ENCODE peak calls at places on chromosomes 7 and 10, in nine cellular contexts. O is ovary, F is tibial nerve, Z is endothelial cell of umbilical vein, I is adrenal gland, V is HCT116, X is sigmoid colon, T is IMR-90, Q is HepG2. L is an unnamed sample.

GRCh38 chr10:110919971-110920881 is 822 bp downstream of the SHOC2 start:
- DNase-seq in O (peak; percentile 47), F (peak; percentile 11), Z (peak; percentile 57), I (peak; percentile 47), V (no peak), X (peak; percentile 73), T (peak; percentile 17), Q (no peak), L (peak; percentile 22)

GRCh38 chr10:58237014-58237830 is 30.5 kb downstream of the IPMK start:
- DNase-seq in O (no peak), F (no peak), Z (peak; percentile 93), I (no peak), V (peak; percentile 59), X (no peak), T (peak; percentile 92), Q (peak; percentile 78), L (no peak)

GRCh38 chr10:123614888-123615287 is 51.3 kb upstream of the GPR26 start:
- DNase-seq in O (peak; percentile 32), F (peak; percentile 72), Z (peak; percentile 35), I (peak; percentile 69), V (peak; percentile 16), X (no peak), T (peak; percentile 7), Q (peak; percentile 35), L (peak; percentile 50)

GRCh38 chr7:79291498-79291865 is 162.0 kb downstream of the MAGI2 start:
- DNase-seq in O (no peak), F (no peak), Z (no peak), I (no peak), V (no peak), X (no peak), T (no peak), Q (no peak), L (no peak)

GRCh38 chr7:151206914-151207313 is 3.4 kb downstream of the H2BK1 start:
- DNase-seq in O (no peak), F (no peak), Z (no peak), I (no peak), V (no peak), X (no peak), T (no peak), Q (no peak), L (no peak)

GRCh38 chr7:31335161-31335888 is 5.2 kb downstream of the NEUROD6 start:
- DNase-seq in O (no peak), F (no peak), Z (no peak), I (no peak), V (no peak), X (no peak), T (no peak), Q (no peak), L (no peak)

GRCh38 chr7:132249591-132249971 is 326.7 kb downstream of the PLXNA4 start:
- DNase-seq in O (no peak), F (no peak), Z (no peak), I (no peak), V (no peak), X (no peak), T (no peak), Q (peak; percentile 64), L (peak; percentile 76)

GRCh38 chr10:97407211-97407951 is 6.2 kb upstream of the RRP12 start:
- DNase-seq in O (peak; percentile 68), F (peak; percentile 42), Z (peak; percentile 86), I (peak; percentile 58), V (peak; percentile 77), X (peak; percentile 76), T (peak; percentile 78), Q (peak; percentile 89), L (peak; percentile 61)

GRCh38 chr10:91194497-91195179 is 25.8 kb upstream of the PCGF5 start:
- DNase-seq in O (no peak), F (no peak), Z (no peak), I (no peak), V (no peak), X (no peak), T (peak; percentile 81), Q (no peak), L (no peak)

GRCh38 chr7:116653204-116653603 is 18.8 kb upstream of the MET start:
- DNase-seq in O (no peak), F (no peak), Z (no peak), I (no peak), V (peak; percentile 49), X (no peak), T (peak; percentile 83), Q (no peak), L (peak; percentile 59)

GRCh38 chr7:132381742-132382472 is 194.4 kb downstream of the PLXNA4 start:
- DNase-seq in O (no peak), F (no peak), Z (peak; percentile 52), I (no peak), V (no peak), X (no peak), T (no peak), Q (peak; percentile 3), L (no peak)

GRCh38 chr7:131284702-131285419 is 42.8 kb upstream of the MKLN1 start:
- DNase-seq in O (peak; percentile 53), F (peak; percentile 55), Z (peak; percentile 11), I (no peak), V (no peak), X (peak; percentile 85), T (no peak), Q (no peak), L (peak; percentile 94)

GRCh38 chr7:29265208-29265923 is 70.8 kb downstream of the CHN2 start:
- DNase-seq in O (no peak), F (peak; percentile 32), Z (peak; percentile 94), I (no peak), V (no peak), X (no peak), T (no peak), Q (no peak), L (no peak)

GRCh38 chr10:120456143-120456625 is 843 bp upstream of the PLPP4 start:
- DNase-seq in O (no peak), F (no peak), Z (no peak), I (no peak), V (no peak), X (no peak), T (no peak), Q (no peak), L (no peak)

GRCh38 chr10:106182542-106182941 is 982.0 kb downstream of the SORCS1 start:
- DNase-seq in O (no peak), F (no peak), Z (no peak), I (no peak), V (no peak), X (no peak), T (no peak), Q (no peak), L (no peak)

GRCh38 chr7:28575241-28575643 is 162.9 kb downstream of the CREB5 start:
- DNase-seq in O (no peak), F (no peak), Z (no peak), I (no peak), V (no peak), X (no peak), T (peak; percentile 22), Q (no peak), L (no peak)

DNA sequence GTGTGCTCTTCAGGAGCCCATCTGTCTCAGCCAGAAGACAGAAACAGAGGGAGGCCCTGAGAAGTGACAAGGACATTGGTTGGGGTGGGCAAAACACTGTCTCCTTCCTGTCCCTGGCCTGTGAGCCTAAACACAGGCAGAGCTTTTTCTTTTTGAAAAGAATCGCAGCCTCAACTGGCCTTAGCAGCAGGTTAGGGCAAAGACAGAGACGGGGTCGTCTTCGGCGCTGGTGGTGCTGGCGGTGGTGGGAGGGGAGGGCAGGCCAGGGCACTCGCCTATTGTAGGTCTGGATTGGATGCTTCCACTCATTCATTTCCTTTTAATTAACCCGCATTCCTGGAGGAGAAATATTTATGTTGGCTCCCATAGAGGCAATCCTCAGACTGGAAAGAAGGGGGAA is 22.5 kb downstream of the WNT8B start:
- DNase-seq in O (no peak), F (no peak), Z (peak; percentile 48), I (no peak), V (no peak), X (no peak), T (no peak), Q (no peak), L (no peak)
- H3K4me1 ChIP-seq in O (peaks cover 7% of the 10 kb centered on the region), F (peaks cover 20% of the 10 kb centered on the region), Z (peaks cover 12% of the 10 kb centered on the region), I (peaks cover 8% of the 10 kb centered on the region), V (peaks cover 4% of the 10 kb centered on the region), X (peaks cover 16% of the 10 kb centered on the region), T (peaks cover 4% of the 10 kb centered on the region), Q (peaks cover 10% of the 10 kb centered on the region), L (peaks cover 3% of the 10 kb centered on the region)

GRCh38 chr7:157003445-157004049 is 6.9 kb downstream of the MNX1 start:
- DNase-seq in O (no peak), F (no peak), Z (no peak), I (no peak), V (no peak), X (no peak), T (no peak), Q (no peak), L (no peak)
- TF ChIP-seq POLR2A in O (no peak), F (no peak), Z (no peak), I (no peak), V (no peak), X (no peak), T (no peak), Q (no peak), L (no peak)

GRCh38 chr7:107269815-107270214 is 101.0 kb downstream of the HBP1 start:
- DNase-seq in O (no peak), F (no peak), Z (no peak), I (no peak), V (no peak), X (no peak), T (no peak), Q (no peak), L (no peak)

GRCh38 chr7:107262857-107263256 is 94.1 kb downstream of the HBP1 start:
- DNase-seq in O (no peak), F (no peak), Z (no peak), I (no peak), V (no peak), X (no peak), T (peak; percentile 6), Q (no peak), L (no peak)

GRCh38 chr7:107267138-107267537 is 98.3 kb downstream of the HBP1 start:
- DNase-seq in O (no peak), F (no peak), Z (no peak), I (no peak), V (no peak), X (no peak), T (no peak), Q (no peak), L (no peak)

GRCh38 chr7:107264723-107265122 is 95.9 kb downstream of the HBP1 start:
- DNase-seq in O (no peak), F (no peak), Z (no peak), I (no peak), V (no peak), X (no peak), T (no peak), Q (no peak), L (no peak)

DNA sequence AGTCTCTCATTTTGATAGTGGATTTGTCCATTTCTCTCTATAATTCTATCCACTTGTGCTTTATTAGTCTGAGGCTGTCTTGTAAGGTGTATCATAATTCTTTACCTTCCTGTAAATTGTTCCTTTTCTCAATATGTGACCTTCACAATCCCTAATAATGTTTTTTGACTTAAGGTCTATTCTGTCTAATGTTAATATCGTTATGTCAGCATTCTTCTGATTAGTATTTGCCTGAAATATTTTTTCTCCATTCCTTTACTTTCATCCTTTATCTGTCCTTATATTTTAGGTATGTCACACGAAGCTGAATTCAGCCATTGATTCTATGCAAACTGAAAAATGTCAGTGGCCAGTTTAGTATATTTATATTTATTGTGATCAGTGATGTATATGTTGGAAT is 99.8 kb downstream of the HBP1 start:
- DNase-seq in O (no peak), F (no peak), Z (no peak), I (no peak), V (no peak), X (no peak), T (no peak), Q (no peak), L (no peak)
- H3K4me1 ChIP-seq in O (no peaks in the 10 kb centered on the region), F (no peaks in the 10 kb centered on the region), Z (no peaks in the 10 kb centered on the region), I (no peaks in the 10 kb centered on the region), V (no peaks in the 10 kb centered on the region), X (no peaks in the 10 kb centered on the region), T (no peaks in the 10 kb centered on the region), Q (no peaks in the 10 kb centered on the region), L (no peaks in the 10 kb centered on the region)

GRCh38 chr7:140287988-140288387 is 110.3 kb downstream of the SLC37A3 start:
- DNase-seq in O (no peak), F (no peak), Z (no peak), I (no peak), V (no peak), X (no peak), T (no peak), Q (no peak), L (no peak)
- TF ChIP-seq POLR2A in O (no peak), F (no peak), Z (no peak), I (no peak), V (no peak), X (no peak), T (no peak), Q (no peak), L (no peak)

L was measured in prostate gland.